ENCODE peak calls at places on chromosomes 5 and 9, in nine cellular contexts. Z, L, J, D, V, O, C, E and Q are unnamed samples. For H3K4me1, the result is how much of the 10 kb centered on the place peaks cover.

GRCh38 chr9:9392755-9393154 is 1220.0 kb downstream of the PTPRD start:
- DNase-seq in L (no peak), O (no peak), C (no peak), Z (no peak), D (no peak), V (no peak), J (no peak), E (no peak), Q (no peak)

GRCh38 chr9:87787735-87788134 is 61.8 kb downstream of the CTSL start:
- DNase-seq in E (no peak), O (no peak), V (no peak), L (peak), C (peak), J (no peak), Z (no peak), D (no peak), Q (no peak)

GRCh38 chr5:175444060-175444904 is at the start of gene DRD1:
- DNase-seq in Z (peak), C (peak), E (peak), J (no peak), O (peak), V (peak), L (peak), D (peak), Q (peak)

GRCh38 chr5:56329652-56330051 is 96.5 kb upstream of the ANKRD55 start:
- DNase-seq in J (no peak), V (no peak), O (no peak), L (no peak), D (no peak), C (no peak), Z (no peak), E (no peak), Q (no peak)

GRCh38 chr5:134614461-134615085 is 18.1 kb downstream of the SAR1B start:
- DNase-seq in E (no peak), V (no peak), D (no peak), Z (no peak), O (no peak), L (no peak), C (no peak), J (no peak), Q (no peak)

GRCh38 chr5:68193481-68194036 is 22.0 kb upstream of the PIK3R1 start:
- DNase-seq in O (no peak), E (no peak), D (no peak), J (no peak), Z (no peak), C (no peak), V (no peak), L (no peak), Q (no peak)

GRCh38 chr5:153824909-153825308 is 213.8 kb downstream of the FAM114A2 start:
- DNase-seq in E (no peak), D (no peak), V (no peak), C (no peak), J (no peak), Z (no peak), L (no peak), O (no peak), Q (no peak)

GRCh38 chr9:100601216-100601615 is 23.3 kb downstream of the CAVIN4 start:
- DNase-seq in O (peak), L (peak), C (peak), D (peak), J (no peak), V (no peak), E (no peak), Z (peak), Q (no peak)

GRCh38 chr5:15009420-15009819 is 137.8 kb upstream of the ANKH start:
- DNase-seq in L (peak), E (no peak), D (no peak), Z (no peak), O (peak), V (no peak), J (no peak), C (peak), Q (no peak)

DNA sequence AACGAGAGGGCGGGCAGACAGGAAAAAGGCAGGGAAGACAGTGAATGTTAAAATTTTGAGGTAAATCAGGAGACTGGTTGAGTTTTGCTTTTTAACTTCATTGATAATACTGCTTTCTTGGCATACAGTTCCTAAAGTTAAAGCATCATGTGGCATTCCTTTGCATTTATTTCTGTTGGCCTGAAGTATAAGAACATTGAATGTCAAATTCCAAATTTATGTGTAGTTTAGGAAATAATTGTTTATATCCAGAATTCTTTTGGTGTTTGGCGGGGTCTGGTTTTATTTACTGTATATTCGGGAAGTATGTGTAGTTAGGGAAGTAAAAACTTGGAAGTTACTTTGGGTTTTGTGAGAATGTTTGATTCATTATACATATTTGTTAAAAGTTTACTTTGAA is 83.1 kb downstream of the PTPDC1 start:
- DNase-seq in Z (no peak), L (no peak), J (no peak), E (no peak), V (no peak), O (no peak), C (no peak), D (no peak), Q (no peak)
- H3K4me3 ChIP-seq in Z (peak), L (peak), J (peak), E (peak), V (peak), O (peak), C (peak), D (peak), Q (peak)

GRCh38 chr5:151096001-151096373 is 15.2 kb upstream of the TNIP1 start:
- DNase-seq in D (no peak), C (no peak), O (no peak), E (no peak), V (no peak), J (no peak), L (no peak), Z (no peak), Q (no peak)
- H3K4me1 ChIP-seq in D (half or more), C (under half), O (under half), E (half or more), V (half or more), J (under half), L (under half), Z (under half), Q (half or more)

DNA sequence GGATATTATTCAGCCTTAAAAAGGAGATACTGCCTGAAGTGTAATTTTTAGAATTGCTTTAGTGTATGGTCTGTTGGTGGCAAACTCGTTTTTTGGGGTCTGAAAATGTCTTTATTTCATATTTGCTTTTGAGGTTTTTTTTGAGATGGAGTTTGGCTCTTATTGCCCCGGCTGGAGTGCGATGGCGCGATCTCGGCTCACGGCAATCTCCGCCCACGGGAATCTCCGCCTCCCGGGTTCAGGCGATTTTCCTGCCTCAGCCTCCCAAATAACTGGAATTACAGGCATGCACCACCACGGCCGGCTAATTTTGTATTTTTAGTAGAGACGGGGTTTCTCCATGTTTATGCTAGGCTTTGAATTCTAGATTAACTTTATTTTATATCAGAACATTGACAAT is 20.2 kb upstream of the PCDHB1 start:
- DNase-seq in L (no peak), Z (no peak), J (no peak), V (no peak), C (no peak), E (no peak), D (no peak), O (no peak), Q (no peak)
- TF ChIP-seq CTCF in L (no peak), Z (no peak), J (no peak), V (no peak), C (no peak), E (no peak), D (no peak), O (no peak), Q (no peak)

GRCh38 chr5:148476302-148476701 is 92.5 kb downstream of the FBXO38 start:
- DNase-seq in V (no peak), D (no peak), C (no peak), Z (no peak), L (no peak), J (no peak), O (no peak), E (no peak), Q (no peak)
- H3K4me3 ChIP-seq in V (no peak), D (no peak), C (no peak), Z (no peak), L (no peak), J (no peak), O (no peak), E (no peak), Q (no peak)

DNA sequence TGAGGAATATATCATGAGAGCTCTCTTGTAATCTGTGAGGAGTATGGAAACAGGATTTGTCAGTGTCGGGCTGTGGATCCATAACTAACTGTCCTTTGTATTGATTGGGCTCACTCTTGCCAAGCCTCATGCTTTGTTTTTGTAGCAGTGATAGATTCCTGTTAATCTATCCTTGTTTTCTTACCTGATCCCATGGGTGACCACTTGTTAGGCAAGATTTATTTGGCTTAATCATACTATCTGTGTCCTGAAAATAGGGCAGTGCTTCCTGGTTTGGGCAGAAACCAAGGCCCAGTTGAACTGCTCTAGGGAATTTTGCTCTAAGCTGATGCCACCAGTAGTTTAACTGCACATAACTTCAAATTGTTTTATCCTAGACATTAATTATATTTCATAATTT is 6.1 kb downstream of the NDFIP1 start:
- DNase-seq in O (no peak), Z (no peak), V (no peak), C (no peak), L (peak), J (no peak), D (no peak), E (no peak), Q (no peak)
- H3K4me1 ChIP-seq in O (under half), Z (under half), V (half or more), C (under half), L (under half), J (under half), D (half or more), E (under half), Q (half or more)

GRCh38 chr5:159442210-159442850 is 112.0 kb upstream of the IL12B start:
- DNase-seq in L (no peak), D (no peak), Z (peak), C (no peak), J (no peak), V (no peak), E (no peak), O (no peak), Q (peak)

GRCh38 chr5:159439002-159439401 is 108.7 kb upstream of the IL12B start:
- DNase-seq in L (no peak), C (no peak), D (no peak), Z (no peak), J (no peak), E (no peak), O (no peak), V (no peak), Q (no peak)

GRCh38 chr5:159440948-159441347 is 110.7 kb upstream of the IL12B start:
- DNase-seq in O (no peak), Z (peak), D (no peak), C (no peak), V (no peak), E (no peak), L (no peak), J (no peak), Q (no peak)

GRCh38 chr5:159440235-159440634 is 109.9 kb upstream of the IL12B start:
- DNase-seq in O (no peak), L (no peak), E (no peak), C (no peak), D (no peak), V (no peak), J (no peak), Z (no peak), Q (no peak)

GRCh38 chr5:159441441-159441840 is 111.2 kb upstream of the IL12B start:
- DNase-seq in C (peak), O (peak), J (no peak), V (no peak), Z (peak), E (no peak), D (no peak), L (peak), Q (no peak)
- TF ChIP-seq CTCF in C (peak), O (peak), J (no peak), V (no peak), Z (peak), E (peak), D (no peak), L (peak), Q (no peak)

DNA sequence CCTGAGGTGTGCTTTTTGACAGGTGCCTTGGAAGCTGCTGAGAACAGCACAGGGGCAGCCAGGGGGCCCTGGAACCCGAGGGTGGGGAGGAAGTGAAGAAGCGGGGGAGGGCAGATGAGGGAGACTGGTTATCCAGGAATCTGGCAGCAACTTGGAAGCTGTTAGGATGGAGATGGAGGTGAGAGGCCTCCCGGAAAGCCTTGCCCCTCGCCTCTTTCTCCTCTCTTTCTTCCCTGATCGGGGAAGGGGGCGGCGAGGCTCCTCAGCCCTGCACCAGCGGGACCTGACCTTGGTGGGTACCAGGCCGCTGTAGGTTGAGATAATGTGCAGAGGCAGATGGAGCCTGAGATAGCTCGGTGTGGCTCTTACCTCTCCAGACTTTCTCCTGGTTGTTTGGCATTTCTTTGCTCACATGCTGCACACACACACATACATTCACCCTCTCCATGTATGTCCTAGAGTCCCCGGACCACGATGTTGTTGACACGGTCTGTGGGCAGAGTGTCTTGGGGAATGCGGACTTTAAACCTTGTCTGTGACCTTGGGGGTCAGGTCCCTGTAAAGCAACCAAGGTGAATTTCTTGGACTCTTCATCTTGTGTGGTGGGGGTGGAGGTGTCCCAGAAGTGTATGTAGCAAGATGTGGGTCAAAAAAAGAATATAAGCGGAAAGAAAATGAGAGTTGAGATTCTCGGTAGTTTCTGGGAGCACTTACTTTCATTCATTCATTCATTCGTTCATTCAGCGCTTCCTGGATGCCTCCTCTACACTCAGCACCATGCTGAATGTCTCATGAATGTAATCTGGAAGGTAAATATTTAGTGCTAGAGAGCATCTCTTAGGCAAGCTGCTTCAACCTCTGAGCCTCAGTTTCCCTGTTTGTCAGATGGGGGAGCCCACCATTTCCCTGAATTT is 1.6 kb downstream of the WWC1 start:
- DNase-seq in L (no peak), V (no peak), Z (no peak), O (no peak), J (no peak), C (no peak), E (no peak), D (no peak), Q (no peak)
- H3K4me3 ChIP-seq in L (peak), V (no peak), Z (peak), O (no peak), J (no peak), C (peak), E (peak), D (no peak), Q (peak)